ENCODE peak calls at places on chromosomes 11 and 22, in seven cellular contexts. One of them, this sample, is unnamed.

GRCh38 chr11:45856044-45856468 is 8.8 kb downstream of the CRY2 start:
- DNase-seq in IMR-90: peak
- DNase-seq in A549: no peak
- DNase-seq in K562: no peak
- DNase-seq in HepG2: no peak
- DNase-seq in GM12878: no peak
- DNase-seq in H1: no peak
- DNase-seq in this sample: no peak

GRCh38 chr22:47604563-47604962 is 842.1 kb downstream of the TBC1D22A start:
- DNase-seq in IMR-90: no peak
- DNase-seq in A549: no peak
- DNase-seq in K562: no peak
- DNase-seq in HepG2: no peak
- DNase-seq in GM12878: no peak
- DNase-seq in H1: no peak
- DNase-seq in this sample: no peak

GRCh38 chr11:74592063-74592440 is 330 bp upstream of the POLD3 start:
- DNase-seq in IMR-90: peak
- DNase-seq in A549: no peak
- DNase-seq in K562: no peak
- DNase-seq in HepG2: no peak
- DNase-seq in GM12878: no peak
- DNase-seq in H1: no peak
- DNase-seq in this sample: no peak

GRCh38 chr22:46416537-46417267 is 81.2 kb downstream of the TRMU start:
- DNase-seq in IMR-90: no peak
- DNase-seq in A549: no peak
- DNase-seq in K562: no peak
- DNase-seq in HepG2: no peak
- DNase-seq in GM12878: no peak
- DNase-seq in H1: no peak
- DNase-seq in this sample: no peak

GRCh38 chr22:32375678-32376450 is 18.2 kb downstream of the RFPL3 start:
- DNase-seq in IMR-90: no peak
- DNase-seq in A549: no peak
- DNase-seq in K562: no peak
- DNase-seq in HepG2: no peak
- DNase-seq in GM12878: no peak
- DNase-seq in H1: no peak
- DNase-seq in this sample: no peak

GRCh38 chr11:64058494-64058893 is 22.8 kb downstream of the FLRT1 start:
- DNase-seq in IMR-90: no peak
- DNase-seq in A549: no peak
- DNase-seq in K562: no peak
- DNase-seq in HepG2: no peak
- DNase-seq in GM12878: no peak
- DNase-seq in H1: no peak
- DNase-seq in this sample: peak

GRCh38 chr11:746289-747175 is 732 bp upstream of the TALDO1 start:
- DNase-seq in IMR-90: peak
- DNase-seq in A549: no peak
- DNase-seq in K562: no peak
- DNase-seq in HepG2: no peak
- DNase-seq in GM12878: no peak
- DNase-seq in H1: no peak
- DNase-seq in this sample: no peak

GRCh38 chr11:119480375-119481020 is 57.5 kb upstream of the THY1 start:
- DNase-seq in IMR-90: no peak
- DNase-seq in A549: no peak
- DNase-seq in K562: peak
- DNase-seq in HepG2: no peak
- DNase-seq in GM12878: no peak
- DNase-seq in H1: peak
- DNase-seq in this sample: no peak

GRCh38 chr22:46105494-46106278 is 44.6 kb upstream of the PPARA start:
- DNase-seq in IMR-90: peak
- DNase-seq in A549: peak
- DNase-seq in K562: no peak
- DNase-seq in HepG2: peak
- DNase-seq in GM12878: no peak
- DNase-seq in H1: no peak
- DNase-seq in this sample: no peak

GRCh38 chr11:69702769-69703510 is 882 bp downstream of the FGF19 start:
- DNase-seq in IMR-90: no peak
- DNase-seq in A549: no peak
- DNase-seq in K562: no peak
- DNase-seq in HepG2: no peak
- DNase-seq in GM12878: no peak
- DNase-seq in H1: peak
- DNase-seq in this sample: no peak

GRCh38 chr11:76270387-76270786 is 64.1 kb upstream of the WNT11 start:
- DNase-seq in IMR-90: no peak
- DNase-seq in A549: no peak
- DNase-seq in K562: no peak
- DNase-seq in HepG2: no peak
- DNase-seq in GM12878: no peak
- DNase-seq in H1: no peak
- DNase-seq in this sample: no peak

GRCh38 chr11:45278721-45279120 is 7.4 kb downstream of the SYT13 start:
- DNase-seq in IMR-90: no peak
- DNase-seq in A549: no peak
- DNase-seq in K562: no peak
- DNase-seq in HepG2: no peak
- DNase-seq in GM12878: no peak
- DNase-seq in H1: no peak
- DNase-seq in this sample: no peak

GRCh38 chr11:103364687-103365086 is 255.5 kb downstream of the DYNC2H1 start:
- DNase-seq in IMR-90: peak
- DNase-seq in A549: no peak
- DNase-seq in K562: no peak
- DNase-seq in HepG2: no peak
- DNase-seq in GM12878: no peak
- DNase-seq in H1: no peak
- DNase-seq in this sample: no peak

GRCh38 chr22:48581206-48581766 is 1246.4 kb downstream of the BRD1 start:
- DNase-seq in IMR-90: no peak
- DNase-seq in A549: no peak
- DNase-seq in K562: no peak
- DNase-seq in HepG2: no peak
- DNase-seq in GM12878: no peak
- DNase-seq in H1: no peak
- DNase-seq in this sample: no peak

GRCh38 chr11:74462009-74462408 is 5.3 kb downstream of the KCNE3 start:
- DNase-seq in IMR-90: no peak
- DNase-seq in A549: no peak
- DNase-seq in K562: peak
- DNase-seq in HepG2: peak
- DNase-seq in GM12878: no peak
- DNase-seq in H1: no peak
- DNase-seq in this sample: no peak

GRCh38 chr11:12838463-12839120 is 164.4 kb downstream of the TEAD1 start:
- DNase-seq in IMR-90: no peak
- DNase-seq in A549: no peak
- DNase-seq in K562: no peak
- DNase-seq in HepG2: no peak
- DNase-seq in GM12878: no peak
- DNase-seq in H1: no peak
- DNase-seq in this sample: no peak

GRCh38 chr22:46339956-46340355 is 4.4 kb downstream of the TRMU start:
- DNase-seq in IMR-90: no peak
- DNase-seq in A549: no peak
- DNase-seq in K562: no peak
- DNase-seq in HepG2: no peak
- DNase-seq in GM12878: no peak
- DNase-seq in H1: no peak
- DNase-seq in this sample: no peak

DNA sequence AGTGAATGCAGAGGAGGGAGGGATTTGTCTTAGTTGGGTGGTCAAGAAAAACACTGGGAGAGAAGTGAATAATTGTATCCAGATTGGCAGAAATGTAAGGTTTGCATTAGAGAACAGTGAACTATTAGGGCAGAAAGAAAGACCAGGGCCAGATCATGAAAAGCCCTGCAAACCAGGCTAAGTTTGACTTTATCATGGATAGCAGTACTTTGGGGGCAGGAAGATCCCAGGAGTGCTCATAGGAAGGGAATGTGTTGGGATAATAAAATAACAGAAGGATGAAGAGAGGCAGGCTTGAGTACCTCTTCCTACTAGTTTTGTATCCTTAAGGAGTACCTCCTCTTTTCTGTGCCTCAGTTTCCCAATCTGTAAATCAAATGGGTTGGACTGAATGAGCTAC is 64.0 kb downstream of the RPL27A start:
- DNase-seq in IMR-90: no peak
- DNase-seq in A549: no peak
- DNase-seq in K562: no peak
- DNase-seq in HepG2: no peak
- DNase-seq in GM12878: no peak
- DNase-seq in H1: no peak
- DNase-seq in this sample: no peak
- TF ChIP-seq RFX5 in IMR-90: no peak
- TF ChIP-seq RFX5 in A549: no peak
- TF ChIP-seq RFX5 in K562: no peak
- TF ChIP-seq RFX5 in HepG2: no peak
- TF ChIP-seq RFX5 in GM12878: no peak
- TF ChIP-seq RFX5 in H1: no peak
- TF ChIP-seq RFX5 in this sample: no peak

GRCh38 chr22:43263645-43264514 is 76.9 kb upstream of the TTLL12 start:
- DNase-seq in IMR-90: peak
- DNase-seq in A549: no peak
- DNase-seq in K562: peak
- DNase-seq in HepG2: peak
- DNase-seq in GM12878: peak
- DNase-seq in H1: no peak
- DNase-seq in this sample: peak

GRCh38 chr22:43260818-43261217 is 73.9 kb upstream of the TTLL12 start:
- DNase-seq in IMR-90: peak
- DNase-seq in A549: no peak
- DNase-seq in K562: no peak
- DNase-seq in HepG2: no peak
- DNase-seq in GM12878: no peak
- DNase-seq in H1: no peak
- DNase-seq in this sample: no peak

GRCh38 chr22:43266117-43266516 is 77.1 kb downstream of the SCUBE1 start:
- DNase-seq in IMR-90: no peak
- DNase-seq in A549: no peak
- DNase-seq in K562: no peak
- DNase-seq in HepG2: no peak
- DNase-seq in GM12878: no peak
- DNase-seq in H1: no peak
- DNase-seq in this sample: no peak

GRCh38 chr22:43260346-43260745 is 73.4 kb upstream of the TTLL12 start:
- DNase-seq in IMR-90: no peak
- DNase-seq in A549: no peak
- DNase-seq in K562: no peak
- DNase-seq in HepG2: no peak
- DNase-seq in GM12878: no peak
- DNase-seq in H1: no peak
- DNase-seq in this sample: no peak

GRCh38 chr22:43262990-43263644 is 76.2 kb upstream of the TTLL12 start:
- DNase-seq in IMR-90: no peak
- DNase-seq in A549: no peak
- DNase-seq in K562: peak
- DNase-seq in HepG2: peak
- DNase-seq in GM12878: peak
- DNase-seq in H1: no peak
- DNase-seq in this sample: no peak
- TF ChIP-seq RFX5 in IMR-90: no peak
- TF ChIP-seq RFX5 in A549: no peak
- TF ChIP-seq RFX5 in K562: no peak
- TF ChIP-seq RFX5 in HepG2: no peak
- TF ChIP-seq RFX5 in GM12878: no peak
- TF ChIP-seq RFX5 in H1: no peak
- TF ChIP-seq RFX5 in this sample: no peak

DNA sequence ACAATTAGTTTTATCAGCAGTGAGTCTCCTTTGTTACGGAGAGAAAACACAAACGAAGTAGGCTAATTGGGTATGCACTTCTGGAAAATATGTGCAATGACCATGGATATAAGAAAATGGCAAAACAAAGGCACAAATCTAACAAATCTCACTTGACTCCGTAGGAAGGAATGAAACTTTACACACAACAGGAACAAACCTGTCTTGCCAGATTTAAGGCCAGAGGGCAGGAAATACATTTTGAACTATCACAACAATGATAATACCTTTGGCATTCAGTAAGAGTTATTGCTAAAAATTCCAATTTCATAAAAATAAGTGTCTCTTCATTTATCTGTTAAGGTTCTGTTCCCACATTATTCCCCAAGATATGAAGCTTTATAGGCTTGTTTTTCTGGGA is 36.6 kb downstream of the SLC25A17 start:
- DNase-seq in IMR-90: no peak
- DNase-seq in A549: no peak
- DNase-seq in K562: no peak
- DNase-seq in HepG2: no peak
- DNase-seq in GM12878: no peak
- DNase-seq in H1: no peak
- DNase-seq in this sample: no peak
- TF ChIP-seq RFX5 in IMR-90: no peak
- TF ChIP-seq RFX5 in A549: no peak
- TF ChIP-seq RFX5 in K562: no peak
- TF ChIP-seq RFX5 in HepG2: no peak
- TF ChIP-seq RFX5 in GM12878: no peak
- TF ChIP-seq RFX5 in H1: no peak
- TF ChIP-seq RFX5 in this sample: no peak

GRCh38 chr22:41905411-41906202 is 9.3 kb downstream of the SHISA8 start:
- DNase-seq in IMR-90: no peak
- DNase-seq in A549: no peak
- DNase-seq in K562: no peak
- DNase-seq in HepG2: no peak
- DNase-seq in GM12878: no peak
- DNase-seq in H1: no peak
- DNase-seq in this sample: no peak

GRCh38 chr22:41907436-41908401 is 7.2 kb downstream of the SHISA8 start:
- DNase-seq in IMR-90: peak
- DNase-seq in A549: no peak
- DNase-seq in K562: no peak
- DNase-seq in HepG2: no peak
- DNase-seq in GM12878: no peak
- DNase-seq in H1: no peak
- DNase-seq in this sample: no peak

GRCh38 chr22:41904450-41905410 is 10.1 kb downstream of the SHISA8 start:
- DNase-seq in IMR-90: no peak
- DNase-seq in A549: no peak
- DNase-seq in K562: no peak
- DNase-seq in HepG2: no peak
- DNase-seq in GM12878: no peak
- DNase-seq in H1: no peak
- DNase-seq in this sample: no peak

GRCh38 chr22:41908409-41909289 is 6.2 kb downstream of the SHISA8 start:
- DNase-seq in IMR-90: no peak
- DNase-seq in A549: no peak
- DNase-seq in K562: no peak
- DNase-seq in HepG2: no peak
- DNase-seq in GM12878: no peak
- DNase-seq in H1: peak
- DNase-seq in this sample: peak

DNA sequence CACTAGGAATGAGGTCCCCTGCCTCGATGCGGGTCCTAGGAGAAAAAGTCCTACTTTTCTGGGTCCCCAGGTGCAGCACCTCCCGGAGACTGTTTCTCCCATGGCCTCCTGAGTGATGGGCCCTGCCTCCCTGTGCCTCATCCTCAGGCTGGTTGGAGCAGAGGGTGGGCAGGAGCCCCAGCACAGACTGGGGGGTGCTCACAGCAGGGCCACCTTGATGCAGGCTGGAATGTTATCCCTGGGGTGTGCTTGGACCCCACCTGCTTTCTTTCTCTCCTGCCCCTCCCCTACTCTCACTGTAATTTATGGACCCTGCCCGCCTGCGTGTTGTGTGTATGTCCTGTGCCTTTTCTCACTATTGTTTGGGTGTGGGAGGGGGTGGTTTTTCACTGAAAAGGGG is 8.1 kb downstream of the SHISA8 start:
- DNase-seq in IMR-90: no peak
- DNase-seq in A549: no peak
- DNase-seq in K562: no peak
- DNase-seq in HepG2: no peak
- DNase-seq in GM12878: no peak
- DNase-seq in H1: no peak
- DNase-seq in this sample: no peak
- TF ChIP-seq RFX5 in IMR-90: no peak
- TF ChIP-seq RFX5 in A549: no peak
- TF ChIP-seq RFX5 in K562: no peak
- TF ChIP-seq RFX5 in HepG2: no peak
- TF ChIP-seq RFX5 in GM12878: no peak
- TF ChIP-seq RFX5 in H1: no peak
- TF ChIP-seq RFX5 in this sample: no peak